ENCODE peak calls at places on chromosome 1, in four cellular contexts. Y is GM12878, X is ascending aorta, Z is uterus. U is an unnamed sample.

GRCh38 chr1:232962761-232963357 is 12.4 kb downstream of the NTPCR start:
- DNase-seq in X (no peak), Y (no peak), Z (no peak), U (no peak)

GRCh38 chr1:227753999-227754764 is 18.9 kb downstream of the SNAP47 start:
- DNase-seq in X (no peak), Z (no peak), Y (no peak), U (no peak)

GRCh38 chr1:236398538-236398937 is 4.5 kb downstream of the EDARADD start:
- DNase-seq in Z (no peak), Y (no peak), X (no peak), U (no peak)

GRCh38 chr1:1082239-1083180 is 8.4 kb upstream of the RNF223 start:
- DNase-seq in Z (no peak), X (peak; percentile 59), Y (no peak), U (peak; percentile 71)

GRCh38 chr1:101964708-101965107 is 32.0 kb downstream of the OLFM3 start:
- DNase-seq in X (no peak), Z (no peak), Y (no peak), U (no peak)

GRCh38 chr1:108120163-108120562 is 80.0 kb downstream of the SLC25A24 start:
- DNase-seq in X (no peak), Y (no peak), Z (no peak), U (no peak)

GRCh38 chr1:182170941-182171461 is 109.5 kb upstream of the ZNF648 start:
- DNase-seq in X (no peak), Z (no peak), Y (no peak), U (no peak)

GRCh38 chr1:150210086-150210485 is 25.8 kb downstream of the ANP32E start:
- DNase-seq in Y (no peak), X (no peak), Z (no peak), U (no peak)

GRCh38 chr1:31745071-31745897 is 18.9 kb downstream of the ADGRB2 start:
- DNase-seq in X (peak; percentile 81), Y (no peak), Z (peak; percentile 65), U (no peak)

GRCh38 chr1:203528098-203528497 is 34.1 kb downstream of the OPTC start:
- DNase-seq in X (no peak), Z (no peak), Y (no peak), U (no peak)
- TF ChIP-seq CTCF in X (no peak), Z (no peak), Y (no peak), U (no peak)

DNA sequence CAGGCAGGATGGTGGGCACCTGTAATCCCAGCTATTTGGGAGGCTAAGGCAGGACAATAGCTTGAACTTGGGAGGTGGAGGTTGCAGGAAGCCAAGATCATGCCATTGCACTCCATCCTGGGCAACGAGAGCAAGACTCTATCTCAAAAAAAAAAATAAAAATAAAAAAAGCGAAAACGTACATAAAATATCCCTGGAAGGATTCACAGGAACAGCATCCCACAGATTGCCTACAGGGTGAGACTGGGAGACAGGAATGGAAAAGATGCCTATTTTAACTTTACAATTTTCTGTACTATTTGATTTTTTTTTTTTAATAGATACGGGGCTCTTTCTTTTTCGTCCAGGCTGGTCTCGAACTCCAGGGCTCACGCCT is 604 bp upstream of the NBPF3 start:
- DNase-seq in X (no peak), Y (no peak), Z (no peak), U (no peak)
- H3K27ac ChIP-seq in X (no peak overlapping the region), Y (no peak overlapping the region), Z (peak overlapping the region; percentile 64), U (no peak overlapping the region)

GRCh38 chr1:207455183-207455754 is 1.1 kb downstream of the CR2 start:
- DNase-seq in X (no peak), Y (no peak), Z (no peak), U (no peak)

GRCh38 chr1:207453710-207454045 is 450 bp upstream of the CR2 start:
- DNase-seq in Z (no peak), Y (no peak), X (no peak), U (no peak)

GRCh38 chr1:207459008-207459407 is 4.9 kb downstream of the CR2 start:
- DNase-seq in Y (no peak), Z (no peak), X (no peak), U (no peak)

GRCh38 chr1:207458409-207458808 is 4.3 kb downstream of the CR2 start:
- DNase-seq in Y (no peak), Z (no peak), X (no peak), U (no peak)

GRCh38 chr1:207454046-207454964 is at the start of gene CR2:
- DNase-seq in Y (no peak), Z (no peak), X (no peak), U (no peak)
- TF ChIP-seq CTCF in Y (peak; percentile 42), Z (no peak), X (no peak), U (no peak)

GRCh38 chr1:33292726-33293340 is 28.1 kb downstream of the A3GALT2 start:
- DNase-seq in Z (no peak), X (peak; percentile 58), Y (no peak), U (no peak)

GRCh38 chr1:33294071-33295010 is 26.6 kb downstream of the A3GALT2 start:
- DNase-seq in X (peak; percentile 37), Z (no peak), Y (no peak), U (no peak)

GRCh38 chr1:33286451-33287185 is 30.3 kb downstream of the ZNF362 start:
- DNase-seq in Y (no peak), X (no peak), Z (no peak), U (no peak)

GRCh38 chr1:33288976-33289857 is 31.7 kb downstream of the A3GALT2 start:
- DNase-seq in Z (no peak), X (no peak), Y (no peak), U (no peak)

DNA sequence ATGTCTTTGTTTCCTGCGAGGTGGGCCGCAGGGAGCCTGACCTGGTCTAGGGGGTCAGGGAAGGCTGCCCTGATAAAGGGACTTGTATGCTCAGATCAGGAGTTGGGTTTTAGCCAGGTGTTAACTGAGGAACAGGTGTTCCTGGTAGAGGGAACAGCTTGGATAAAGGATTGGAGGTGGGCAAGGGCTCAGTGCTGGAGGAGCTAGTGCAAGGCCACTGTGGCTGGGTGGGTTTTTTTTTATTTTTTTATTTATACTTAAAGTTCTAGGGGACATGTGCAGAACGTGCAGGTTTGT is 31.1 kb downstream of the A3GALT2 start:
- DNase-seq in X (no peak), Y (no peak), Z (no peak), U (no peak)
- H3K27ac ChIP-seq in X (peak overlapping the region; percentile 47), Y (no peak overlapping the region), Z (no peak overlapping the region), U (peak overlapping the region; percentile 84)

DNA sequence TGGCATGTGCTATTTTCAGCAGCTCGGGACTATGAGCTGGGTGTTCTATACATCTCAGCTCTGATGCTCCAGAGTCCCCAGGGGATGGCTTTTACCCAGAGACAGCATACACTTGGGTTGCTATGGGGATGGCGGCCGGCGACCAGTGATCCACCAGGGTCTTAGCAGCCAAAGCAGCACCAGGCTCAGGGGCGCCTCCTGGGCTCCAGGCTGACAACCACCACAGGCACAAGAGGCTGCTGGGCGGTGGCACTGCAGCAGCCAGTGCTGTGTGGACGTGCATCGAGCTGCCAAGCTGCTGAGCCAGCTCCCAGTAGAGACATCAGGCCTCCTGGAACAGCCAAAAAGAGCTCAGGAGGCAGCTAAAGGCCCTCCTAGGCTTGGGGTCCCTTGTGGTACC is 37.6 kb upstream of the CLSTN1 start:
- DNase-seq in Y (no peak), X (no peak), Z (no peak), U (no peak)
- TF ChIP-seq CTCF in Y (no peak), X (no peak), Z (no peak), U (no peak)

DNA sequence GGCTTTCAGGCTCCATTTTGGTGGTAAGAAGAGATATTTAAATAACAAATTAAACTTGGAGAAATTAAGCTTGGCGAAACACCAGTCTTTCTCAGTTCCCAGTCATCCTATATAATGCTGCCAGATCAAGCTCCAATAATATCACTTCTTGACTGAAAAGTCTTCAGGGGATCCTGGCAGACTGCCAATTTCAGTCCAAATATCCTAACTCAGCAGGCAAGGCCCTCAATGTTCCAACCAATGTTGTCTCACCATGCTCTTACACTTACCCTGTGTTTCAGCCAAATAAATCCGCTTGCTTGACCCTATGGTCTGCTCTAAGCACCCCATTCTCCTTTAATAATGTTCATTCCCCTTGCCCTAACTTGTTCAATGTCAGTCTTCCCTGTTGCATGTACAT is 39.9 kb upstream of the BCL10 start:
- DNase-seq in X (no peak), Y (no peak), Z (no peak), U (no peak)
- H3K27ac ChIP-seq in X (no peak overlapping the region), Y (no peak overlapping the region), Z (no peak overlapping the region), U (peak overlapping the region; percentile 71)

GRCh38 chr1:147080671-147081394 is 91.4 kb downstream of the PRKAB2 start:
- DNase-seq in Z (no peak), X (no peak), Y (no peak), U (no peak)
- TF ChIP-seq CTCF in Z (no peak), X (no peak), Y (peak; percentile 24), U (no peak)

GRCh38 chr1:113048064-113048463 is 24.9 kb upstream of the LRIG2 start:
- DNase-seq in Y (no peak), X (no peak), Z (no peak), U (peak; percentile 50)
- H3K27ac ChIP-seq in Y (no peak overlapping the region), X (no peak overlapping the region), Z (no peak overlapping the region), U (no peak overlapping the region)

GRCh38 chr1:65265296-65266271 is 43.8 kb upstream of the DNAJC6 start:
- DNase-seq in Y (no peak), Z (no peak), X (peak; percentile 67), U (no peak)
- TF ChIP-seq CTCF in Y (no peak), Z (no peak), X (peak; percentile 31), U (no peak)

GRCh38 chr1:66723985-66724384 is 28.3 kb upstream of the DYNLT5 start:
- DNase-seq in Y (no peak), X (no peak), Z (no peak), U (no peak)
- H3K27ac ChIP-seq in Y (no peak overlapping the region), X (no peak overlapping the region), Z (no peak overlapping the region), U (no peak overlapping the region)